ENCODE peak calls at places on chromosomes 13 and 19, in five cellular contexts. Q, G, M, C and L are unnamed samples.

GRCh38 chr13:77619655-77620054 is 77.8 kb upstream of the SLAIN1 start:
- DNase-seq in Q (no peak), G (no peak), M (no peak), C (no peak), L (no peak)

GRCh38 chr19:23932878-23933277 is 18.2 kb downstream of the ZNF726 start:
- DNase-seq in Q (no peak), G (no peak), M (no peak), C (no peak), L (no peak)

GRCh38 chr13:36518707-36519106 is 86.4 kb downstream of the CCNA1 start:
- DNase-seq in Q (no peak), G (no peak), M (no peak), C (no peak), L (no peak)

GRCh38 chr13:112067871-112068305 is 939 bp downstream of the SOX1 start:
- DNase-seq in Q (no peak), G (no peak), M (no peak), C (no peak), L (no peak)

GRCh38 chr13:49400755-49401659 is 42.9 kb downstream of the CAB39L start:
- DNase-seq in Q (peak; percentile 40), G (no peak), M (peak; percentile 47), C (no peak), L (peak; percentile 22)

GRCh38 chr19:46784262-46785053 is 3.9 kb downstream of the SLC1A5 start:
- DNase-seq in Q (peak; percentile 93), G (peak; percentile 71), M (peak; percentile 69), C (peak; percentile 90), L (peak; percentile 89)

GRCh38 chr13:20442370-20442769 is 83.3 kb downstream of the CRYL1 start:
- DNase-seq in Q (no peak), G (no peak), M (no peak), C (no peak), L (no peak)

GRCh38 chr13:32530841-32531253 is 7.7 kb downstream of the N4BP2L2 start:
- DNase-seq in Q (no peak), G (no peak), M (no peak), C (no peak), L (no peak)

GRCh38 chr13:112078216-112078615 is 11.3 kb downstream of the SOX1 start:
- DNase-seq in Q (no peak), G (no peak), M (no peak), C (no peak), L (no peak)

GRCh38 chr13:110486061-110486780 is 75.3 kb downstream of the RAB20 start:
- DNase-seq in Q (no peak), G (no peak), M (no peak), C (no peak), L (no peak)

GRCh38 chr19:37809366-37809765 is 30.0 kb upstream of the ZNF573 start:
- DNase-seq in Q (no peak), G (no peak), M (no peak), C (no peak), L (no peak)

GRCh38 chr13:114319441-114319871 is 5.2 kb downstream of the CHAMP1 start:
- DNase-seq in Q (no peak), G (no peak), M (no peak), C (no peak), L (no peak)

GRCh38 chr19:46192990-46193650 is 36.4 kb upstream of the IGFL1 start:
- DNase-seq in Q (peak; percentile 65), G (no peak), M (peak; percentile 65), C (peak; percentile 82), L (no peak)

GRCh38 chr19:18112989-18113478 is 15.5 kb downstream of the MAST3 start:
- DNase-seq in Q (peak; percentile 84), G (peak; percentile 51), M (peak; percentile 73), C (peak; percentile 85), L (peak; percentile 91)

GRCh38 chr19:15672580-15673175 is at the start of gene CYP4F12:
- DNase-seq in Q (peak; percentile 45), G (peak; percentile 49), M (peak; percentile 46), C (peak; percentile 85), L (peak; percentile 96)

GRCh38 chr19:287381-287871 is 3.8 kb downstream of the PLPP2 start:
- DNase-seq in Q (no peak), G (no peak), M (no peak), C (no peak), L (no peak)

GRCh38 chr13:98370261-98370660 is 193.2 kb upstream of the RNF113B start:
- DNase-seq in Q (no peak), G (no peak), M (no peak), C (no peak), L (no peak)

GRCh38 chr13:98368019-98368418 is 190.9 kb upstream of the RNF113B start:
- DNase-seq in Q (no peak), G (no peak), M (no peak), C (no peak), L (no peak)

GRCh38 chr13:98371624-98372023 is 194.6 kb upstream of the RNF113B start:
- DNase-seq in Q (no peak), G (no peak), M (no peak), C (no peak), L (no peak)

GRCh38 chr13:98372886-98373285 is 195.8 kb upstream of the RNF113B start:
- DNase-seq in Q (no peak), G (no peak), M (no peak), C (no peak), L (no peak)

DNA sequence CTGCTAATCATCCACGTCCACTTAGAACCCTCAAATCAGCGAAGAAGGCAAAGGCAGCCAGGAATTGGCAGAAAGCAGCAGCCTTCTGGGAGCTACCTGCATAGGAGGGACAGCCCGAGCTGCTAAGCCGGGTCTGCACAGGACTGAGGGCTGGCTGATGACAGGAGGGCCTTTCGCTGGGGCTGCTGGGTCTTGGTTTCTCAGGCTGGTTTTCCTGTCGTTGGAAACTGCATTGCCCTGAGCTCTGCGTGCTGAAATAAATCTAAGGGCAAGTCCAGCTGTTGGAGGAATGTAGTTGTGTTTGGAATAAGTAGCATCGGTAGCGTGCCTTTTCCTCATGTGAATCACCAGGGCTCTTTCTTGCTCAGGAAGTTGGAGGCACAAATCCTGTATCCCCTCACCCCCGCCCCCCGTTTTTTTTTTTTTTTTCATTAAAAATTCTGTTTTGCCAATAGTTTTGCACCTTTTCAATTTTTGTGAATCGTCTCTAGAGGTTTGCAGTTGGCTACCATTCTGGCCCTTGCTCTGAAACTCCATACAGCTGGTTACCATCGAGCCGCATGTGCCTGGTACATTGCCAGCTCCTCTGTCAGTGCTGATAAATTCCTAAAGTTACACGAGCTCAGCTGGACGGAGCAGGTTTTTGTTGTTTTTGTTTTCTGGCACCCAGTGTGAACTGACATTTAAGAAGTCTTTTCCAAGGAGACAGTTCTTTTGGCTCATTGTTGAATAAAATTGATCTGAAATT is 193.9 kb upstream of the RNF113B start:
- DNase-seq in Q (no peak), G (no peak), M (no peak), C (no peak), L (peak; percentile 31)
- TF ChIP-seq POLR2AphosphoS5 in Q (no peak), G (no peak), M (no peak), C (no peak), L (peak; percentile 22)

GRCh38 chr19:2303209-2303798 is 4.7 kb downstream of the LINGO3 start:
- DNase-seq in Q (no peak), G (no peak), M (no peak), C (peak; percentile 58), L (no peak)

GRCh38 chr19:2305424-2305823 is 2.5 kb downstream of the LINGO3 start:
- DNase-seq in Q (no peak), G (no peak), M (no peak), C (peak; percentile 56), L (no peak)

GRCh38 chr19:2300533-2300932 is 7.4 kb downstream of the LINGO3 start:
- DNase-seq in Q (no peak), G (no peak), M (no peak), C (no peak), L (no peak)

GRCh38 chr19:2305974-2306806 is 1.8 kb downstream of the LINGO3 start:
- DNase-seq in Q (no peak), G (no peak), M (no peak), C (peak; percentile 53), L (no peak)

GRCh38 chr19:2302319-2303208 is 5.4 kb downstream of the LINGO3 start:
- DNase-seq in Q (peak; percentile 49), G (no peak), M (no peak), C (peak; percentile 62), L (peak; percentile 52)
- TF ChIP-seq POLR2AphosphoS5 in Q (no peak), G (no peak), M (no peak), C (no peak), L (no peak)

DNA sequence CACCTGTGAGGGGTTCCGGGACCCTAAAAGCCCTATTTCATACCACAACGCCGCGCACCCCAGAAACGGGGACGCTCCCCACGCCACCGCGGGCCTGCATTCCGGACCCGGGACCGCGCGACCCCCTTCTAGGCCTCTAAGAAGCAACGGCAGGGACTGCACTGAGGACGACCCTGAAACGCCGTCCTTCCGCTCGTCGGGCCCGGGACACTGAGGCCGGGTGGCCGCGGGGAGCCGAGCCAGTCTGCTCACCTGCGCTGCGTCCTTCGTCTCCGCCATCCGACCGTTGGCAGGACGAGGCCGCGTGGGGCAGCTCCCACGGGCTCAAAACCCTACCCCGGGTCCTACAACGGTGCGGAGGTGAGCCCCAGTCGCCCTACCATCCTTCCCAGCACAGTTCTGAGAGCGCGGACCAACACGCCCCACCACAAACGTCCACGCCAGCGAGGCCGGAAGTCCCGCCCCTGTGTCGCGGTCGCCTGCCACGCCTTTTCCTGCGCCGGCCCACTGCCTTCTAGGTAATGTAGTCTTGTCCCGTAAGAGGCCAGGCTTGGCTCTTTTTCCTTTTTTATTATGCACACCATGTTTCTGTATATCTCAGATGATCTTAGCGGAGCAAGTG is at the start of gene ZNF550:
- DNase-seq in Q (peak; percentile 88), G (peak; percentile 26), M (peak; percentile 88), C (peak; percentile 93), L (peak; percentile 92)
- TF ChIP-seq POLR2AphosphoS5 in Q (peak; percentile 59), G (peak; percentile 35), M (peak; percentile 83), C (peak; percentile 41), L (peak; percentile 71)

GRCh38 chr19:43784981-43785808 is 4.4 kb upstream of the KCNN4 start:
- DNase-seq in Q (peak; percentile 75), G (peak; percentile 79), M (peak; percentile 65), C (no peak), L (peak; percentile 70)

GRCh38 chr19:43789029-43789428 is 8.3 kb upstream of the KCNN4 start:
- DNase-seq in Q (no peak), G (no peak), M (no peak), C (no peak), L (no peak)

GRCh38 chr19:43786665-43787064 is 5.9 kb upstream of the KCNN4 start:
- DNase-seq in Q (no peak), G (no peak), M (no peak), C (no peak), L (no peak)

DNA sequence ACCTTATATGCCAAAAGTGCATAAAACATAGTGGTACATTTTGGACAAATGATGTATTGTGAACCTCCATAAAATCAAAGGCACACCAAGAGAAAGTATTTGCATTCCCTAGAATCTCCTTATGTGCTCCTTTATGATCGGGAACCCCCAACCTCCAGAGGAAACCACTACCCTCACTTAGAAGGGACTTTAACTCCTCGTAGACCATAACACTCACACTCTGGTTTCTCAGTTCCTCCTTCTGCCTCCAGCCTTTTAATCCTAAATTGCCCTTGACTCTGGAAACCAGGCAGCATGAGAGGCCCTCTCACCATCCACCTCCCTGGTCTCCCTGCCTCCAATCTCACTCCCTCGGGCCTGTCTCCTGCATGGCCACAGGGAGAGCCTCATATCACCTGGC is 9.8 kb upstream of the KCNN4 start:
- DNase-seq in Q (no peak), G (no peak), M (no peak), C (no peak), L (no peak)
- TF ChIP-seq POLR2AphosphoS5 in Q (no peak), G (no peak), M (no peak), C (no peak), L (no peak)

GRCh38 chr13:51785592-51786424 is 18.2 kb downstream of the DHRS12 start:
- DNase-seq in Q (peak; percentile 54), G (no peak), M (no peak), C (peak; percentile 85), L (no peak)
- TF ChIP-seq POLR2AphosphoS5 in Q (no peak), G (no peak), M (peak; percentile 24), C (no peak), L (peak; percentile 14)